ENCODE peak calls at places on chromosomes 1 and 21, in seven cellular contexts. W is neural crest cell, U is A549, J is IMR-90, Q is HuH-7.5, M is fibroblast of the conjunctiva, B is GM03348. I is an unnamed sample.

GRCh38 chr1:169024800-169025253 is 81.7 kb upstream of the ATP1B1 start:
- DNase-seq in W (no peak), U (no peak), J (no peak), Q (no peak), M (no peak), B (no peak), I (no peak)

GRCh38 chr21:16571594-16571993 is 841.8 kb downstream of the USP25 start:
- DNase-seq in W (no peak), U (no peak), J (no peak), Q (no peak), M (no peak), B (no peak), I (no peak)

GRCh38 chr1:92784051-92784638 is 763 bp downstream of the EVI5 start:
- DNase-seq in W (no peak), U (peak; percentile 20), J (peak; percentile 61), Q (peak; percentile 33), M (peak; percentile 20), B (peak; percentile 38), I (no peak)

GRCh38 chr1:6962956-6963915 is 178.0 kb downstream of the CAMTA1 start:
- DNase-seq in W (peak; percentile 72), U (no peak), J (no peak), Q (no peak), M (no peak), B (no peak), I (peak; percentile 96)

GRCh38 chr1:204408074-204408507 is 3.5 kb downstream of the PPP1R15B start:
- DNase-seq in W (no peak), U (peak; percentile 46), J (peak; percentile 74), Q (no peak), M (peak; percentile 68), B (peak; percentile 47), I (peak; percentile 41)

GRCh38 chr1:195697130-195697529 is 911.1 kb downstream of the KCNT2 start:
- DNase-seq in W (no peak), U (no peak), J (no peak), Q (no peak), M (no peak), B (no peak), I (no peak)

GRCh38 chr1:64540265-64540791 is 70.4 kb downstream of the CACHD1 start:
- DNase-seq in W (no peak), U (no peak), J (no peak), Q (no peak), M (peak; percentile 63), B (peak; percentile 49), I (no peak)

GRCh38 chr1:156752843-156753486 is 1.5 kb upstream of the HDGF start:
- DNase-seq in W (no peak), U (peak; percentile 11), J (peak; percentile 64), Q (no peak), M (no peak), B (no peak), I (no peak)

GRCh38 chr1:145877923-145878486 is 7.7 kb downstream of the ANKRD35 start:
- DNase-seq in W (no peak), U (no peak), J (no peak), Q (no peak), M (no peak), B (no peak), I (no peak)

GRCh38 chr21:28991861-28992525 is 684 bp downstream of the LTN1 start:
- DNase-seq in W (no peak), U (no peak), J (no peak), Q (no peak), M (no peak), B (no peak), I (no peak)

GRCh38 chr1:28506907-28507246 is 1.0 kb downstream of the RCC1 start:
- DNase-seq in W (no peak), U (no peak), J (no peak), Q (no peak), M (no peak), B (no peak), I (no peak)

GRCh38 chr1:97270508-97271307 is 549.1 kb downstream of the PTBP2 start:
- DNase-seq in W (no peak), U (no peak), J (peak; percentile 56), Q (no peak), M (no peak), B (peak; percentile 11), I (no peak)

GRCh38 chr1:181743878-181744312 is 260.6 kb downstream of the CACNA1E start:
- DNase-seq in W (no peak), U (no peak), J (no peak), Q (no peak), M (no peak), B (no peak), I (no peak)

GRCh38 chr21:45740088-45740440 is 96.5 kb downstream of the PCBP3 start:
- DNase-seq in W (no peak), U (no peak), J (no peak), Q (no peak), M (no peak), B (no peak), I (peak; percentile 41)

GRCh38 chr1:75808921-75809320 is 12.2 kb downstream of the MSH4 start:
- DNase-seq in W (no peak), U (no peak), J (no peak), Q (no peak), M (no peak), B (no peak), I (no peak)

GRCh38 chr1:76786232-76786631 is 81.0 kb upstream of the ST6GALNAC5 start:
- DNase-seq in W (no peak), U (no peak), J (no peak), Q (no peak), M (no peak), B (no peak), I (no peak)

GRCh38 chr1:225509770-225510169 is 81.9 kb upstream of the LBR start:
- DNase-seq in W (no peak), U (no peak), J (peak; percentile 45), Q (no peak), M (no peak), B (no peak), I (no peak)

GRCh38 chr1:98422821-98423220 is 238.7 kb upstream of the SNX7 start:
- DNase-seq in W (no peak), U (no peak), J (no peak), Q (no peak), M (no peak), B (peak; percentile 16), I (no peak)

GRCh38 chr1:195763907-195764183 is 844.4 kb downstream of the KCNT2 start:
- DNase-seq in W (no peak), U (no peak), J (peak; percentile 0), Q (no peak), M (no peak), B (no peak), I (no peak)

GRCh38 chr1:31588751-31589515 is 12.6 kb downstream of the TINAGL1 start:
- DNase-seq in W (no peak), U (no peak), J (no peak), Q (no peak), M (no peak), B (peak; percentile 79), I (no peak)

GRCh38 chr1:109818351-109819325 is 54.9 kb upstream of the EPS8L3 start:
- DNase-seq in W (no peak), U (no peak), J (no peak), Q (no peak), M (no peak), B (no peak), I (no peak)

GRCh38 chr1:16249838-16250241 is 12.9 kb upstream of the CPLANE2 start:
- DNase-seq in W (no peak), U (no peak), J (peak; percentile 76), Q (no peak), M (peak; percentile 61), B (peak; percentile 85), I (no peak)

GRCh38 chr1:86502721-86503430 is 34.1 kb downstream of the CLCA1 start:
- DNase-seq in W (no peak), U (no peak), J (no peak), Q (no peak), M (no peak), B (no peak), I (peak; percentile 69)

GRCh38 chr1:153563339-153563952 is 2.2 kb downstream of the S100A2 start:
- DNase-seq in W (no peak), U (no peak), J (no peak), Q (no peak), M (no peak), B (no peak), I (no peak)

GRCh38 chr1:1876335-1876935 is 14.5 kb downstream of the GNB1 start:
- DNase-seq in W (no peak), U (no peak), J (peak; percentile 32), Q (no peak), M (no peak), B (no peak), I (no peak)

GRCh38 chr21:40623550-40623949 is 223.4 kb downstream of the DSCAM start:
- DNase-seq in W (no peak), U (no peak), J (no peak), Q (no peak), M (no peak), B (no peak), I (no peak)